ENCODE peak calls at places on chromosome 16, in four cellular contexts. C is K562, L is HL-60, E is GM12878. I is an unnamed sample.
A peak's percentile ranks its signal among the peaks of the same experiment; 100 is the strongest.

GRCh38 chr16:66689282-66689681 is 7.3 kb downstream of the CMTM4 start:
- DNase-seq in C (no peak), L (no peak), E (no peak), I (no peak)

GRCh38 chr16:84446086-84446485 is 58.4 kb downstream of the MEAK7 start:
- DNase-seq in C (no peak), L (no peak), E (no peak), I (no peak)

GRCh38 chr16:35306915-35307314 is 1847.5 kb downstream of the TP53TG3F start:
- DNase-seq in C (no peak), L (no peak), E (no peak), I (no peak)

GRCh38 chr16:24253192-24253591 is 2.9 kb upstream of the CACNG3 start:
- DNase-seq in C (peak; percentile 73), L (peak; percentile 22), E (no peak), I (peak; percentile 53)

GRCh38 chr16:15988268-15989013 is 39.0 kb downstream of the ABCC1 start:
- DNase-seq in C (peak; percentile 69), L (peak; percentile 36), E (no peak), I (no peak)

GRCh38 chr16:66696669-66697630 is at the start of gene CMTM4:
- DNase-seq in C (peak; percentile 97), L (peak; percentile 62), E (no peak), I (peak; percentile 93)

GRCh38 chr16:58331024-58331707 is 36.3 kb upstream of the PRSS54 start:
- DNase-seq in C (peak; percentile 25), L (no peak), E (no peak), I (no peak)

GRCh38 chr16:22375963-22376640 is 1.7 kb upstream of the CDR2 start:
- DNase-seq in C (no peak), L (peak; percentile 23), E (no peak), I (no peak)

GRCh38 chr16:50742521-50743150 is 750 bp downstream of the CYLD start:
- DNase-seq in C (peak; percentile 21), L (peak; percentile 40), E (no peak), I (no peak)

GRCh38 chr16:60107920-60108319 is 1373.8 kb upstream of the GOT2 start:
- DNase-seq in C (no peak), L (peak; percentile 16), E (no peak), I (no peak)

GRCh38 chr16:14650629-14651028 is 17.9 kb downstream of the BFAR start:
- DNase-seq in C (no peak), L (no peak), E (no peak), I (no peak)

GRCh38 chr16:69329369-69330285 is 761 bp downstream of the PDF start:
- DNase-seq in C (no peak), L (no peak), E (no peak), I (peak; percentile 68)

GRCh38 chr16:13110124-13110796 is 208.9 kb downstream of the SHISA9 start:
- DNase-seq in C (no peak), L (no peak), E (no peak), I (no peak)

GRCh38 chr16:50610331-50611262 is 62.4 kb downstream of the NKD1 start:
- DNase-seq in C (peak; percentile 24), L (no peak), E (no peak), I (no peak)

GRCh38 chr16:67563708-67564468 is 1.6 kb downstream of the CTCF start:
- DNase-seq in C (no peak), L (peak; percentile 75), E (no peak), I (no peak)

GRCh38 chr16:16083421-16084156 is 134.2 kb downstream of the ABCC1 start:
- DNase-seq in C (peak; percentile 65), L (peak; percentile 68), E (no peak), I (no peak)

GRCh38 chr16:85523602-85524364 is 89.3 kb upstream of the GSE1 start:
- DNase-seq in C (peak; percentile 84), L (peak; percentile 35), E (no peak), I (no peak)

GRCh38 chr16:69555437-69555836 is 10.3 kb upstream of the NFAT5 start:
- DNase-seq in C (no peak), L (peak; percentile 73), E (no peak), I (no peak)

GRCh38 chr16:23514381-23515152 is 4.3 kb upstream of the GGA2 start:
- DNase-seq in C (no peak), L (no peak), E (no peak), I (no peak)

GRCh38 chr16:23368469-23368868 is 66.4 kb downstream of the SCNN1B start:
- DNase-seq in C (no peak), L (no peak), E (no peak), I (no peak)

GRCh38 chr16:23132921-23133532 is 16.2 kb downstream of the USP31 start:
- DNase-seq in C (no peak), L (no peak), E (no peak), I (no peak)

GRCh38 chr16:57536306-57537193 is at the start of gene CCDC102A:
- DNase-seq in C (peak; percentile 83), L (no peak), E (no peak), I (no peak)

GRCh38 chr16:55285586-55285985 is 38.4 kb upstream of the IRX6 start:
- DNase-seq in C (no peak), L (no peak), E (no peak), I (no peak)

GRCh38 chr16:31242197-31242596 is 17.6 kb upstream of the ITGAM start:
- DNase-seq in C (peak; percentile 2), L (peak; percentile 7), E (no peak), I (no peak)

GRCh38 chr16:88317619-88317977 is 65.2 kb upstream of the ZNF469 start:
- DNase-seq in C (no peak), L (no peak), E (no peak), I (no peak)

GRCh38 chr16:745739-746138 is 4.9 kb upstream of the CIAO3 start:
- DNase-seq in C (peak; percentile 90), L (no peak), E (no peak), I (peak; percentile 75)

GRCh38 chr16:55073830-55074229 is 143.2 kb downstream of the IRX5 start:
- DNase-seq in C (no peak), L (no peak), E (no peak), I (no peak)

GRCh38 chr16:29653436-29653835 is 9.6 kb upstream of the SPN start:
- DNase-seq in C (no peak), L (peak; percentile 85), E (no peak), I (no peak)
- TF ChIP-seq SPI1 in C (no peak), L (no peak), E (no peak), I (no peak)

GRCh38 chr16:18072161-18072560 is 264.4 kb downstream of the NPIPA8 start:
- DNase-seq in C (no peak), L (no peak), E (no peak), I (no peak)
- TF ChIP-seq POLR2AphosphoS5 in C (no peak), L (no peak), E (no peak), I (no peak)

GRCh38 chr16:19168173-19169080 is at the start of gene SYT17:
- DNase-seq in C (no peak), L (no peak), E (no peak), I (peak; percentile 42)

GRCh38 chr16:19170043-19170655 is 2.1 kb downstream of the SYT17 start:
- DNase-seq in C (no peak), L (no peak), E (no peak), I (no peak)

GRCh38 chr16:19166500-19166899 is 1.5 kb upstream of the SYT17 start:
- DNase-seq in C (no peak), L (no peak), E (no peak), I (no peak)

GRCh38 chr16:19167710-19168172 is 299 bp upstream of the SYT17 start:
- DNase-seq in C (peak; percentile 73), L (peak; percentile 35), E (no peak), I (peak; percentile 86)

GRCh38 chr16:19169081-19169639 is 1.1 kb downstream of the SYT17 start:
- DNase-seq in C (no peak), L (no peak), E (no peak), I (no peak)
- TF ChIP-seq SPI1 in C (no peak), L (no peak), E (no peak), I (no peak)

DNA sequence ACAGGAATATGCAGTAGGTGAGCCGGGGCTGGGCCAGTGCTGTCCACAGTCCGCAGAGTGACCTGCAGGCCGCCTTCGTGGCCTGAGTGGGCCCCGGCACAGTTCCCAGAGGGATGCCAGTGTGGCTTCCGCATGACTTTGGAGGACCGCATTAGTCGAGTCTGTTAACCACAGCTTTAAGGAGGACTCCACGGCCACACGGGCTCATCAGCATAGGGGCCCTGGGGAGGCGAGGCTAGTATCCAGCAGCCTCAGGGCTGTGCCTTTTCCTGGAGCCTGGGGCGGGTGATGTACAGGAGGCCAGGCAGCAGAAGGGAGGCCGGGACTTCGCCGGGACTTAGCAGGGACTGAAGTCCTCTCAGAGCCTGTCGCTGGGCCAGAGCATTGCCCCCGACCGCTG is 13.2 kb downstream of the TSC2 start:
- DNase-seq in C (no peak), L (no peak), E (no peak), I (no peak)
- TF ChIP-seq POLR2AphosphoS5 in C (no peak), L (no peak), E (no peak), I (no peak)

GRCh38 chr16:86558355-86559193 is 3.5 kb upstream of the MTHFSD start:
- DNase-seq in C (no peak), L (no peak), E (no peak), I (no peak)
- TF ChIP-seq SPI1 in C (no peak), L (no peak), E (no peak), I (no peak)

GRCh38 chr16:73083271-73083670 is 35.3 kb upstream of the ZFHX3 start:
- DNase-seq in C (no peak), L (no peak), E (no peak), I (no peak)

GRCh38 chr16:73080931-73081330 is 33.0 kb upstream of the ZFHX3 start:
- DNase-seq in C (no peak), L (no peak), E (no peak), I (no peak)

GRCh38 chr16:73086108-73086507 is 38.2 kb upstream of the ZFHX3 start:
- DNase-seq in C (no peak), L (peak; percentile 65), E (no peak), I (no peak)

DNA sequence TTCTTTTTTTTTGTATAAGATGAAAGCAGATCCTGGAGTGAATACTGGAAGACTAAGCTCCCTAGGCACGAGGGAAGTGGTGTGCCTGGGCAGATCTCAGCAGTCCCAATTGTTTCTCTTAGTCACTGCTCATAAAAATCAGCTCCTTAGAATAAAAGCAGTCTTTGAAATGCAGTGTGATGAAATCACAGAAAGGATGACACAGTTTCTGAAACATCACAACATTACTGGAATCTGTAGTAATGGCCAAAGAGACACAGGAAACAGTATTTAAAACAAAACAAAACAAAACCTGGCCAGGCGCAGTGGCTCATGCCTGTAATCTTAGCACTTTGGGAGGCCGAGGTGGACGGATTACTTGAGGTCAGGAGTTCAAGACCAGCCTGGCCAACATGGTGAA is 34.7 kb upstream of the ZFHX3 start:
- DNase-seq in C (no peak), L (no peak), E (no peak), I (no peak)
- TF ChIP-seq POLR2AphosphoS5 in C (no peak), L (no peak), E (no peak), I (no peak)

GRCh38 chr16:9647981-9648701 is 534.1 kb downstream of the GRIN2A start:
- DNase-seq in C (peak; percentile 14), L (peak; percentile 2), E (no peak), I (no peak)
- TF ChIP-seq SPI1 in C (no peak), L (no peak), E (no peak), I (no peak)

GRCh38 chr16:53502331-53503269 is at the start of gene AKTIP:
- DNase-seq in C (peak; percentile 55), L (peak; percentile 38), E (no peak), I (peak; percentile 49)
- TF ChIP-seq POLR2AphosphoS5 in C (no peak), L (no peak), E (no peak), I (no peak)

I was measured in GM12891.